ENCODE peak calls at places on chromosomes 5 and 9, in six cellular contexts. O, N, M, E, Q and I are unnamed samples.

GRCh38 chr9:81868145-81868544 is 60.1 kb upstream of the SPATA31D4 start:
- DNase-seq in O (no peak), N (no peak), M (no peak), E (no peak), Q (no peak), I (no peak)

GRCh38 chr5:10639846-10640368 is 76.0 kb downstream of the ANKRD33B start:
- DNase-seq in O (no peak), N (no peak), M (no peak), E (no peak), Q (no peak), I (no peak)

GRCh38 chr5:72280655-72281069 is 39.4 kb downstream of the MRPS27 start:
- DNase-seq in O (no peak), N (peak), M (no peak), E (no peak), Q (peak), I (peak)

GRCh38 chr5:1363581-1363980 is 18.7 kb upstream of the CLPTM1L start:
- DNase-seq in O (no peak), N (no peak), M (no peak), E (no peak), Q (no peak), I (no peak)

GRCh38 chr5:95620870-95621838 is 1.3 kb downstream of the GPR150 start:
- DNase-seq in O (no peak), N (no peak), M (peak), E (peak), Q (peak), I (peak)

GRCh38 chr5:2750026-2750757 is 1.3 kb downstream of the IRX2 start:
- DNase-seq in O (peak), N (no peak), M (no peak), E (no peak), Q (no peak), I (no peak)

GRCh38 chr9:134493471-134494272 is 147.9 kb upstream of the COL5A1 start:
- DNase-seq in O (no peak), N (no peak), M (no peak), E (no peak), Q (no peak), I (no peak)

GRCh38 chr5:119166026-119166425 is 95.1 kb downstream of the DMXL1 start:
- DNase-seq in O (no peak), N (no peak), M (no peak), E (no peak), Q (no peak), I (no peak)

GRCh38 chr9:130766031-130766903 is 68.8 kb upstream of the ABL1 start:
- DNase-seq in O (no peak), N (no peak), M (no peak), E (no peak), Q (no peak), I (no peak)

GRCh38 chr5:39262981-39263380 is 43.6 kb upstream of the FYB1 start:
- DNase-seq in O (no peak), N (no peak), M (no peak), E (no peak), Q (no peak), I (no peak)

DNA sequence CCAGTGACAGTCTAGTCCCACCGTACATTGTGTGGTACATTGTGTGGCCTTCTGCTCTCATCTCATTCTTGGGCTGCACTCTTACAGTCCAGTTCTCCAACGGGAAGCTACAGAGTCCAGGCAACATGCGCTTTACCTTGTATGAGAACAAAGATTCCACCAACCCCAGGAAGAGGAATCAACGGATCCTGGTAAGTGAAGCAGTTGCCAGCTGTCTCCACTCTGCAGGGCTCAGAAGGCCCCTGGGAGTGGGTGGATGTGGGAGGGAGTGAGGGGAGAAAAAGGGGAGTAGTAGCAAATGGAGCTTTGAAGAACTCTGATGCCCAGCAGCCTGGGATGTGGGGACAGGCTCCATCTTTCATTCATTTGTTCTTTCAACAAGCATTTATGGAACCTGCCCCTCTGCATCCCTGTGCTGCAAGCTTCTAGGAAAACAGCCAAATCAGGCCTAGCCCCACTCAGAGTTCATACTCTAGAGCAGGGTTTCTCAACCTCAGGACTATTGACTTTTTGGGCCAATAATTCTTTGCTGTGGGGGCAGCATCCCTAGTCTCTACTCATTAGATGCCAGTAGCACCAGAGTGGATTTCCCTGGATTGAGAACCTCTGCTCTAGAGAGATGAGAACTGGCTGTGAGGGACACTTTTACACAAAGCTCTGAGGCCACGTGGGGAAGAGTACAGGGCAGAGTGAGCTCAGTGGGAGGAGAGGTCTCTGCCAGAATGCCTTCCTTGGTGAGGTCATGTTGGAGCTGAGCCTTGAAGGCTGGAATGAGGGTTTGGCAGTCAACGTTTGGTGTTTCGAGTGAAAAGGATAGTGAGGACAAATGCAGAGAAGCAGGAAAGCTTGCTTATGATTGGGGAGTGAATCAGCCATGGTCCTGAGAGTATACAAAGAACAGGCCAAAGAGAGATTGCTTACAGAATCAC is 1.1 kb downstream of the POLR1E start:
- DNase-seq in O (no peak), N (peak), M (no peak), E (peak), Q (peak), I (peak)
- TF ChIP-seq POLR2A in O (no peak), N (peak), M (no peak), E (no peak), Q (no peak), I (no peak)

GRCh38 chr5:172640822-172641358 is at the start of gene NEURL1B:
- DNase-seq in O (no peak), N (peak), M (peak), E (peak), Q (peak), I (peak)
- TF ChIP-seq POLR2A in O (no peak), N (peak), M (no peak), E (no peak), Q (no peak), I (peak)

GRCh38 chr9:33816327-33817252 is at the start of gene UBE2R2:
- DNase-seq in O (peak), N (peak), M (peak), E (peak), Q (peak), I (peak)
- TF ChIP-seq POLR2A in O (peak), N (peak), M (peak), E (peak), Q (no peak), I (peak)

GRCh38 chr5:107300928-107301327 is 369.8 kb downstream of the EFNA5 start:
- DNase-seq in O (no peak), N (no peak), M (no peak), E (no peak), Q (no peak), I (no peak)
- TF ChIP-seq POLR2A in O (no peak), N (no peak), M (no peak), E (no peak), Q (no peak), I (no peak)

GRCh38 chr9:127569819-127570401 is 42.2 kb upstream of the STXBP1 start:
- DNase-seq in O (no peak), N (peak), M (no peak), E (no peak), Q (no peak), I (no peak)

GRCh38 chr9:127570533-127571111 is 41.5 kb upstream of the STXBP1 start:
- DNase-seq in O (no peak), N (no peak), M (no peak), E (no peak), Q (no peak), I (no peak)

GRCh38 chr9:127568618-127568970 is 43.5 kb upstream of the STXBP1 start:
- DNase-seq in O (no peak), N (no peak), M (no peak), E (no peak), Q (no peak), I (no peak)

GRCh38 chr9:127567898-127568617 is 44.0 kb upstream of the STXBP1 start:
- DNase-seq in O (no peak), N (no peak), M (no peak), E (no peak), Q (no peak), I (peak)

GRCh38 chr9:127568971-127569818 is 42.9 kb upstream of the STXBP1 start:
- DNase-seq in O (peak), N (peak), M (peak), E (peak), Q (peak), I (peak)
- TF ChIP-seq POLR2A in O (no peak), N (peak), M (no peak), E (peak), Q (peak), I (peak)

DNA sequence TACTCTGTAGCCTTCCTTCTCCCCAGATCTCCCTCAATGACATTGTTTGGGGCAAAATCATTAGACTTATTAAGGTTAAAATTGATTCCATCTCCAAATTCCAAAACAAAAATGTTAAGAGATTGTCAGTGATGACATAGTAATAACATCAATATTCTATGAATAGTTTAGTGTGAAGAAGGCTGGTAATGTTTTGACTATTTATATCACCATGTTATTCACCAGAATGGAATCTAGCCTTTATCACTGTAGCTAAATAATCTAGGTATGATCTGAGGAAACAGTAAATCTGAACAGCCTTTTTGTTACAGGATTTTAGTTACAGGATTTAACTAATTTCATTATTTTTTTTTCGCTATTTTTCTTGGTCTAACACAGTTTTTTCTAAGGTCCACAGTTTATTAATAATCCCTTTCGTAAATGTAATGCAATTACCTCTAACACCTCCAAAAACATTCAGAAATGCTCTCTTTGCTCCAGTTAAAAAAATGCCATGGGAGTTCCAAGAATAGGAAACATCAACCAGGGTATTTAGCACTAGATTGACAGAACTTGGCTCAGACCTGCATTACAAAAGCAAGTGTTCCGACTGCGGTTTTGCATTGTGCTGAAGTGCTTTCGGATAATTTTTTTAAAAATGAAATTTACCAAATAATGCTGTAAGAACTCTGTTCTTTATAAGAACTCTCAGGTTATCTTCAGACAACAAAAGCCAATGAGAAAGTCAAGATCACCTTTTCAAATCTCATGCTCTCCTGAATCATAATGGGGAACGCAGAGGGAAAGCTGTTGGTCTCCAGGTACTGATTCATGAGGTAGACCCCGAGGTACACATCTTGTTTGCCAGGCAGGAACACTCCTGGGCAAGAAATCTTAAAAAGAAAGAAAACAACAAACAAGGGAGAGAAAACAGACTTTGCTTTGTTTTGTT is 664 bp upstream of the PLPP6 start:
- DNase-seq in O (no peak), N (peak), M (no peak), E (no peak), Q (no peak), I (no peak)
- TF ChIP-seq POLR2A in O (no peak), N (no peak), M (no peak), E (no peak), Q (no peak), I (no peak)